ENCODE peak calls at places on chromosome 3, in four cellular contexts. J, K, V and B are unnamed samples.

GRCh38 chr3:185371683-185372082 is 8.7 kb downstream of the MAP3K13 start:
- DNase-seq in J (no peak), K (no peak), V (no peak), B (no peak)

GRCh38 chr3:175672119-175672689 is 813.1 kb downstream of the NAALADL2 start:
- DNase-seq in K (no peak), V (no peak), J (peak), B (no peak)

GRCh38 chr3:114994554-114995341 is 152.3 kb downstream of the ZBTB20 start:
- DNase-seq in K (no peak), J (no peak), V (no peak), B (no peak)

GRCh38 chr3:104359546-104359945 is 1007.2 kb upstream of the ALCAM start:
- DNase-seq in K (no peak), J (peak), V (no peak), B (no peak)

GRCh38 chr3:108292465-108292864 is 3.9 kb upstream of the HHLA2 start:
- DNase-seq in J (no peak), K (no peak), V (no peak), B (no peak)

GRCh38 chr3:31295150-31295765 is 237.5 kb upstream of the STT3B start:
- DNase-seq in J (no peak), K (no peak), V (no peak), B (no peak)

GRCh38 chr3:45896956-45897355 is 10.6 kb downstream of the CCR9 start:
- DNase-seq in K (peak), V (no peak), J (peak), B (no peak)

GRCh38 chr3:119883461-119884160 is 101.7 kb downstream of the NR1I2 start:
- DNase-seq in K (no peak), V (no peak), J (no peak), B (no peak)

GRCh38 chr3:172848910-172849309 is 98.4 kb downstream of the ECT2 start:
- DNase-seq in K (peak), J (peak), V (no peak), B (no peak)

GRCh38 chr3:191568206-191568605 is 107.2 kb downstream of the PYDC2 start:
- DNase-seq in K (peak), V (no peak), J (no peak), B (no peak)

GRCh38 chr3:52052831-52053306 is 3.5 kb downstream of the DUSP7 start:
- DNase-seq in J (peak), V (peak), K (peak), B (peak)

GRCh38 chr3:27644936-27645335 is 77.2 kb downstream of the EOMES start:
- DNase-seq in K (no peak), J (peak), V (no peak), B (no peak)

GRCh38 chr3:156489462-156489911 is 65.4 kb downstream of the SSR3 start:
- DNase-seq in J (peak), K (peak), V (no peak), B (no peak)